ENCODE peak calls at places on chromosome 21, in four cellular contexts. Q, W, B and I are unnamed samples.

GRCh38 chr21:35363458-35363857 is 314.4 kb upstream of the RUNX1 start:
- DNase-seq in Q (no peak), W (no peak), B (no peak), I (no peak)

GRCh38 chr21:28336299-28336698 is 656.4 kb downstream of the LTN1 start:
- DNase-seq in Q (no peak), W (peak), B (no peak), I (peak)

GRCh38 chr21:16388291-16388690 is 658.5 kb downstream of the USP25 start:
- DNase-seq in Q (no peak), W (peak), B (no peak), I (no peak)

GRCh38 chr21:20882462-20883415 is 115.5 kb upstream of the NCAM2 start:
- DNase-seq in Q (no peak), W (peak), B (no peak), I (peak)

GRCh38 chr21:43343095-43343991 is 83.6 kb downstream of the SIK1 start:
- DNase-seq in Q (no peak), W (no peak), B (no peak), I (no peak)

GRCh38 chr21:43721225-43721605 is 2.3 kb downstream of the PDXK start:
- DNase-seq in Q (no peak), W (no peak), B (no peak), I (no peak)

GRCh38 chr21:35316456-35316855 is 267.4 kb upstream of the RUNX1 start:
- DNase-seq in Q (no peak), W (no peak), B (no peak), I (no peak)

GRCh38 chr21:45406801-45407628 is 2.0 kb downstream of the COL18A1 start:
- DNase-seq in Q (no peak), W (no peak), B (no peak), I (no peak)

GRCh38 chr21:45596704-45597318 is 46.7 kb upstream of the PCBP3 start:
- DNase-seq in Q (peak), W (peak), B (peak), I (no peak)

DNA sequence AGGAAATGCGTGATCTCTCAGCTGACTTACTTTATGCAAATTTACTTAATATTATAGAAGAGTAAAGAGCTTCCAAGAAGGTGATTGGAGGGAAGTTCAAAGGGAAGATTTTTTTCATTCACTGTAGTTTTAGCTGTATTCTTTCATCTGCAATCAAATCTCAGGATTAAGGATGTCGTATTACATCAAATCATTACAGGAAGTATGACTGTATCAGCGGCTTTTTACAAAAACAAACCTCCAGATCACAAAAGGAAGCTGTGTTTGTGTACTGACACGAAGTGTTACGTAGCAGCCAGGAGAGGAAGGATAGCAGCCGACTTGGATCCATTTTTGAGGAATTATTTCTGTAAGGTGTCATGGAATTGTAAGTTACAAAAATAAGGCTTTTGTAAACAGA is 49.6 kb downstream of the KCNJ15 start:
- DNase-seq in Q (no peak), W (peak), B (no peak), I (peak)
- H3K4me3 ChIP-seq in Q (no peak), W (peak), B (no peak), I (no peak)

GRCh38 chr21:37342046-37342632 is 24.4 kb upstream of the DYRK1A start:
- DNase-seq in Q (no peak), W (no peak), B (no peak), I (no peak)
- TF ChIP-seq CTCF in Q (no peak), W (no peak), B (no peak), I (no peak)

GRCh38 chr21:15124731-15125130 is 59.9 kb upstream of the NRIP1 start:
- DNase-seq in Q (no peak), W (no peak), B (no peak), I (no peak)

GRCh38 chr21:15122241-15122640 is 57.4 kb upstream of the NRIP1 start:
- DNase-seq in Q (no peak), W (peak), B (peak), I (no peak)

GRCh38 chr21:15126948-15127347 is 62.1 kb upstream of the NRIP1 start:
- DNase-seq in Q (no peak), W (no peak), B (no peak), I (no peak)

GRCh38 chr21:15121655-15122120 is 56.9 kb upstream of the NRIP1 start:
- DNase-seq in Q (no peak), W (peak), B (peak), I (no peak)

GRCh38 chr21:15121097-15121654 is 56.4 kb upstream of the NRIP1 start:
- DNase-seq in Q (no peak), W (no peak), B (no peak), I (no peak)
- H3K4me3 ChIP-seq in Q (no peak), W (no peak), B (no peak), I (no peak)

GRCh38 chr21:26845066-26845749 is at the start of gene ADAMTS1:
- DNase-seq in Q (no peak), W (peak), B (peak), I (no peak)
- TF ChIP-seq CTCF in Q (no peak), W (no peak), B (peak), I (no peak)

GRCh38 chr21:34093083-34093482 is 19.7 kb downstream of the MRPS6 start:
- DNase-seq in Q (no peak), W (no peak), B (no peak), I (no peak)
- H3K4me3 ChIP-seq in Q (no peak), W (no peak), B (no peak), I (no peak)

DNA sequence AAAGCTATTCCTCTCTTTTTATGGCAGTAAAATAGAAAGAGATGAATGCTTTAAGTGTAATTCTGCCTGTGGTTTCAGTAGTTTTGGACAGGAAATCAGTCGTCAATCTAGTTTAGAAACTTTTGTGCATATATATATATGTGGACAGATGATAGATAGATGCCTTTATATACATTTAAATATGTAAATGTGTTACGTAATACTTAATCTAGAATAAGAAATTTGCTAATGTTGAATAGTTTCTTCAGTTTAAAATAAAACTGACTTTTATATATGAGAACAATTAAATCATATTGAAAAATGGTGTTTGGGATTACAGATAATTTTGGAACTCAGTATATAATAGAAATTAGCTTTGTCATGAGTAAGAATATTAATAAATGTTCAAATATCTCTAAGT is 1165.7 kb upstream of the NCAM2 start:
- DNase-seq in Q (no peak), W (no peak), B (no peak), I (no peak)
- TF ChIP-seq CTCF in Q (no peak), W (no peak), B (no peak), I (no peak)

DNA sequence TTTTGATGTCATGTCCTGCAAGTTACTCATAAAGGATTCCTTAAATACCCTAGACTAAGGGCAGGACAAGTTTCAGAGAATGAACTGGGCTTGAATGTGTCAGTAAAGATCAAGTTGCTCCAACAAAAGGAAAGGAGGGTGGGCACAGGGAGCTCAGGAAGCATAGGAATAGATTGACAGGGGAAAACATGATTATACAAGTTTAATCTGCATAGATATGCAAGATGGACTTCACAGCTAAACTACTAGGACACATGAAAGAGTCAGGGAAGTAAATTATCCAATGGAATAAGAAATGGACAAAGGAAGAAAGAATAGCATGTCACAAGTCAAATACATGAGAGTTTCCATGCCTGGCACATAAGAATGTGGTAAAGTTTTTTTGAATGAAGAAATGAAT is 203.9 kb upstream of the SAMSN1 start:
- DNase-seq in Q (no peak), W (no peak), B (no peak), I (no peak)
- H3K4me3 ChIP-seq in Q (no peak), W (no peak), B (no peak), I (no peak)

GRCh38 chr21:41419921-41420862 is 5.8 kb upstream of the MX1 start:
- DNase-seq in Q (peak), W (peak), B (peak), I (peak)

GRCh38 chr21:41422546-41423372 is 3.3 kb upstream of the MX1 start:
- DNase-seq in Q (no peak), W (no peak), B (no peak), I (no peak)

GRCh38 chr21:41418393-41418792 is 7.6 kb upstream of the MX1 start:
- DNase-seq in Q (no peak), W (no peak), B (no peak), I (no peak)

GRCh38 chr21:41418956-41419680 is 6.9 kb upstream of the MX1 start:
- DNase-seq in Q (no peak), W (no peak), B (no peak), I (no peak)
- TF ChIP-seq CTCF in Q (no peak), W (no peak), B (no peak), I (no peak)